ENCODE peak calls at places on chromosomes 1 and 21, in five cellular contexts. One of them, this sample, is unnamed.

GRCh38 chr1:206896261-206896660 is 982 bp upstream of the IL24 start:
- DNase-seq in K562: no peak
- DNase-seq in HCT116: no peak
- DNase-seq in A549: no peak
- DNase-seq in GM12878: no peak
- DNase-seq in this sample: no peak

GRCh38 chr21:42653492-42654061 is at the start of gene PDE9A:
- DNase-seq in HCT116: no peak
- DNase-seq in A549: peak
- DNase-seq in GM12878: no peak
- DNase-seq in K562: peak
- DNase-seq in this sample: no peak

GRCh38 chr1:235843458-235843857 is 23.2 kb downstream of the LYST start:
- DNase-seq in HCT116: peak
- DNase-seq in GM12878: no peak
- DNase-seq in K562: peak
- DNase-seq in A549: peak
- DNase-seq in this sample: no peak

GRCh38 chr1:160768295-160768657 is 27.7 kb upstream of the LY9 start:
- DNase-seq in A549: no peak
- DNase-seq in GM12878: peak
- DNase-seq in K562: peak
- DNase-seq in HCT116: no peak
- DNase-seq in this sample: peak

GRCh38 chr1:154812911-154813816 is 56.9 kb downstream of the KCNN3 start:
- DNase-seq in HCT116: no peak
- DNase-seq in A549: no peak
- DNase-seq in GM12878: no peak
- DNase-seq in K562: peak
- DNase-seq in this sample: no peak

GRCh38 chr1:34108269-34108668 is 56.8 kb downstream of the CSMD2 start:
- DNase-seq in K562: no peak
- DNase-seq in HCT116: no peak
- DNase-seq in A549: no peak
- DNase-seq in GM12878: no peak
- DNase-seq in this sample: no peak

GRCh38 chr1:117565745-117566455 is 39.9 kb upstream of the TENT5C start:
- DNase-seq in HCT116: no peak
- DNase-seq in K562: no peak
- DNase-seq in A549: no peak
- DNase-seq in GM12878: no peak
- DNase-seq in this sample: no peak

GRCh38 chr1:27428316-27429028 is 36.0 kb downstream of the GPR3 start:
- DNase-seq in HCT116: no peak
- DNase-seq in GM12878: no peak
- DNase-seq in A549: no peak
- DNase-seq in K562: peak
- DNase-seq in this sample: no peak

GRCh38 chr21:37454869-37455503 is 88.4 kb downstream of the DYRK1A start:
- DNase-seq in HCT116: no peak
- DNase-seq in GM12878: no peak
- DNase-seq in K562: no peak
- DNase-seq in A549: no peak
- DNase-seq in this sample: no peak

GRCh38 chr1:7561331-7561921 is 209.7 kb upstream of the VAMP3 start:
- DNase-seq in K562: peak
- DNase-seq in A549: no peak
- DNase-seq in HCT116: no peak
- DNase-seq in GM12878: no peak
- DNase-seq in this sample: no peak

GRCh38 chr1:162056043-162056442 is 13.4 kb upstream of the NOS1AP start:
- DNase-seq in GM12878: peak
- DNase-seq in K562: peak
- DNase-seq in HCT116: peak
- DNase-seq in A549: peak
- DNase-seq in this sample: peak

GRCh38 chr1:78911956-78912880 is 94.3 kb downstream of the ADGRL4 start:
- DNase-seq in HCT116: no peak
- DNase-seq in A549: no peak
- DNase-seq in K562: no peak
- DNase-seq in GM12878: no peak
- DNase-seq in this sample: no peak

GRCh38 chr21:25039461-25040380 is 567.6 kb downstream of the MRPL39 start:
- DNase-seq in GM12878: peak
- DNase-seq in A549: no peak
- DNase-seq in HCT116: no peak
- DNase-seq in K562: no peak
- DNase-seq in this sample: peak

GRCh38 chr1:7471836-7472235 is 299.3 kb upstream of the VAMP3 start:
- DNase-seq in A549: no peak
- DNase-seq in GM12878: no peak
- DNase-seq in HCT116: no peak
- DNase-seq in K562: no peak
- DNase-seq in this sample: no peak

GRCh38 chr1:26838474-26839338 is 12.2 kb downstream of the ZDHHC18 start:
- DNase-seq in K562: no peak
- DNase-seq in HCT116: no peak
- DNase-seq in GM12878: peak
- DNase-seq in A549: no peak
- DNase-seq in this sample: no peak

GRCh38 chr1:171017431-171017830 is 73.3 kb upstream of the FMO3 start:
- DNase-seq in A549: no peak
- DNase-seq in GM12878: no peak
- DNase-seq in HCT116: no peak
- DNase-seq in K562: no peak
- DNase-seq in this sample: no peak

GRCh38 chr21:38303300-38303699 is 46.5 kb downstream of the KCNJ15 start:
- DNase-seq in A549: peak
- DNase-seq in HCT116: no peak
- DNase-seq in GM12878: no peak
- DNase-seq in K562: no peak
- DNase-seq in this sample: peak

GRCh38 chr1:40981702-40982448 is 2.4 kb downstream of the CTPS1 start:
- DNase-seq in HCT116: no peak
- DNase-seq in GM12878: no peak
- DNase-seq in A549: no peak
- DNase-seq in K562: no peak
- DNase-seq in this sample: no peak

GRCh38 chr1:159960721-159961381 is 6.8 kb upstream of the SLAMF9 start:
- DNase-seq in A549: no peak
- DNase-seq in HCT116: no peak
- DNase-seq in K562: no peak
- DNase-seq in GM12878: no peak
- DNase-seq in this sample: no peak

GRCh38 chr1:54763814-54764131 is 550 bp downstream of the PARS2 start:
- DNase-seq in HCT116: no peak
- DNase-seq in GM12878: no peak
- DNase-seq in A549: peak
- DNase-seq in K562: no peak
- DNase-seq in this sample: no peak

GRCh38 chr1:224435318-224435763 is 744 bp upstream of the WDR26 start:
- DNase-seq in GM12878: no peak
- DNase-seq in K562: peak
- DNase-seq in HCT116: no peak
- DNase-seq in A549: peak
- DNase-seq in this sample: no peak

GRCh38 chr1:153677718-153678518 is 570 bp upstream of the NPR1 start:
- DNase-seq in GM12878: no peak
- DNase-seq in K562: peak
- DNase-seq in A549: peak
- DNase-seq in HCT116: peak
- DNase-seq in this sample: peak

GRCh38 chr1:91651243-91651642 is 150.6 kb downstream of the CDC7 start:
- DNase-seq in HCT116: no peak
- DNase-seq in A549: no peak
- DNase-seq in GM12878: no peak
- DNase-seq in K562: no peak
- DNase-seq in this sample: no peak

GRCh38 chr1:91647061-91647460 is 146.4 kb downstream of the CDC7 start:
- DNase-seq in A549: no peak
- DNase-seq in HCT116: no peak
- DNase-seq in K562: no peak
- DNase-seq in GM12878: no peak
- DNase-seq in this sample: no peak

GRCh38 chr1:91651671-91652071 is 151.0 kb downstream of the CDC7 start:
- DNase-seq in K562: no peak
- DNase-seq in GM12878: no peak
- DNase-seq in A549: no peak
- DNase-seq in HCT116: no peak
- DNase-seq in this sample: no peak

GRCh38 chr1:91653183-91653582 is 152.5 kb downstream of the CDC7 start:
- DNase-seq in A549: no peak
- DNase-seq in HCT116: no peak
- DNase-seq in K562: no peak
- DNase-seq in GM12878: peak
- DNase-seq in this sample: no peak

DNA sequence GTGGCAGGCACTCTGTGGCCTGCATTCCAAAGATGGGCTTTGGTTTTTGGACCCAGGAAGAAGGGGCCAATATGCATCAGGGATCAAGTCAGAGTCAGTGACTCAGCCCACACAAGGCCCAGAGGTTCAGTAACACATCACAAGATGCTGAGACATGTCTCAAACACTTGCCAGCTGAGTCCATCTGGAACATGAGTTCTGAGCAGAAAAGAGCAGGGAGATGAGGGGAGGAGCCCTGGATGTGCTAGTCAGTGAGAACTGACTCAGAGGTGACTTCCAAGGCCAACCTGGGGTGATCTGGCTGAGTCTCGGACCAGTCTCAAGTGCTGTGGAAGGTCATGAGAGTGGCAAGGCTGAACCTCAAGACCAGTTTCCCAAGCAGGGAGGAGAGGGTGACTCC is 150.1 kb downstream of the CDC7 start:
- DNase-seq in HCT116: no peak
- DNase-seq in A549: peak
- DNase-seq in GM12878: no peak
- DNase-seq in K562: peak
- DNase-seq in this sample: peak
- TF ChIP-seq REST in HCT116: no peak
- TF ChIP-seq REST in A549: no peak
- TF ChIP-seq REST in GM12878: no peak
- TF ChIP-seq REST in K562: no peak
- TF ChIP-seq REST in this sample: no peak

GRCh38 chr1:198876371-198876871 is 237.6 kb downstream of the PTPRC start:
- DNase-seq in K562: no peak
- DNase-seq in HCT116: no peak
- DNase-seq in A549: no peak
- DNase-seq in GM12878: no peak
- DNase-seq in this sample: no peak
- TF ChIP-seq REST in K562: no peak
- TF ChIP-seq REST in HCT116: no peak
- TF ChIP-seq REST in A549: no peak
- TF ChIP-seq REST in GM12878: no peak
- TF ChIP-seq REST in this sample: no peak

GRCh38 chr1:230109066-230109465 is 42.0 kb downstream of the GALNT2 start:
- DNase-seq in A549: no peak
- DNase-seq in HCT116: no peak
- DNase-seq in K562: no peak
- DNase-seq in GM12878: no peak
- DNase-seq in this sample: no peak

GRCh38 chr1:230112782-230113181 is 45.7 kb downstream of the GALNT2 start:
- DNase-seq in A549: no peak
- DNase-seq in HCT116: no peak
- DNase-seq in K562: no peak
- DNase-seq in GM12878: no peak
- DNase-seq in this sample: no peak

GRCh38 chr1:230112131-230112701 is 45.2 kb downstream of the GALNT2 start:
- DNase-seq in GM12878: no peak
- DNase-seq in HCT116: no peak
- DNase-seq in K562: peak
- DNase-seq in A549: no peak
- DNase-seq in this sample: no peak

GRCh38 chr1:230109871-230110667 is 43.0 kb downstream of the GALNT2 start:
- DNase-seq in A549: no peak
- DNase-seq in GM12878: peak
- DNase-seq in K562: no peak
- DNase-seq in HCT116: no peak
- DNase-seq in this sample: no peak

GRCh38 chr1:230110971-230111370 is 43.9 kb downstream of the GALNT2 start:
- DNase-seq in K562: no peak
- DNase-seq in HCT116: no peak
- DNase-seq in GM12878: no peak
- DNase-seq in A549: no peak
- DNase-seq in this sample: no peak
- TF ChIP-seq REST in K562: no peak
- TF ChIP-seq REST in HCT116: no peak
- TF ChIP-seq REST in GM12878: no peak
- TF ChIP-seq REST in A549: no peak
- TF ChIP-seq REST in this sample: no peak

GRCh38 chr21:29973258-29973657 is 33.5 kb upstream of the GRIK1 start:
- DNase-seq in A549: no peak
- DNase-seq in HCT116: no peak
- DNase-seq in K562: no peak
- DNase-seq in GM12878: no peak
- DNase-seq in this sample: no peak

GRCh38 chr21:29975776-29976175 is 36.0 kb upstream of the GRIK1 start:
- DNase-seq in GM12878: no peak
- DNase-seq in HCT116: no peak
- DNase-seq in K562: no peak
- DNase-seq in A549: no peak
- DNase-seq in this sample: no peak

GRCh38 chr21:29979043-29979442 is 39.2 kb upstream of the GRIK1 start:
- DNase-seq in K562: no peak
- DNase-seq in A549: no peak
- DNase-seq in HCT116: no peak
- DNase-seq in GM12878: no peak
- DNase-seq in this sample: no peak
- TF ChIP-seq REST in K562: no peak
- TF ChIP-seq REST in A549: no peak
- TF ChIP-seq REST in HCT116: no peak
- TF ChIP-seq REST in GM12878: no peak
- TF ChIP-seq REST in this sample: no peak

GRCh38 chr21:31410763-31411278 is 66.8 kb upstream of the TIAM1 start:
- DNase-seq in A549: no peak
- DNase-seq in K562: no peak
- DNase-seq in GM12878: no peak
- DNase-seq in HCT116: no peak
- DNase-seq in this sample: no peak
- TF ChIP-seq REST in A549: no peak
- TF ChIP-seq REST in K562: no peak
- TF ChIP-seq REST in GM12878: no peak
- TF ChIP-seq REST in HCT116: no peak
- TF ChIP-seq REST in this sample: no peak

This sample was measured in Panc1.